ENCODE peak calls at places on chromosomes 16 and 17, in four cellular contexts. K is HFF-Myc; P is stimulated activated CD8-positive, alpha-beta memory T cell treated with anti-CD3 and anti-CD28 coated beads, Interleukin-2, amount 100 ng/mL, for 1 hour; C is NCI-H1417. I is an unnamed sample.

GRCh38 chr17:2192367-2193028 is 111.1 kb downstream of the SMG6 start:
- DNase-seq in P (peak), K (peak), C (no peak), I (no peak)

GRCh38 chr17:58352843-58353719 is 1.1 kb upstream of the SUPT4H1 start:
- DNase-seq in C (peak), P (no peak), K (no peak), I (no peak)

GRCh38 chr16:67244387-67245188 is 2.7 kb downstream of the FHOD1 start:
- DNase-seq in C (no peak), K (peak), P (peak), I (no peak)

GRCh38 chr17:63945851-63946439 is 13.8 kb upstream of the CD79B start:
- DNase-seq in C (no peak), P (no peak), K (no peak), I (no peak)

GRCh38 chr17:75277664-75278071 is 6.6 kb upstream of the MIF4GD start:
- DNase-seq in C (no peak), P (no peak), K (peak), I (no peak)

GRCh38 chr17:17729620-17730249 is 48.5 kb downstream of the RAI1 start:
- DNase-seq in K (no peak), P (peak), C (peak), I (no peak)

GRCh38 chr17:65228734-65229390 is 91.7 kb downstream of the RGS9 start:
- DNase-seq in K (peak), C (peak), P (peak), I (no peak)

GRCh38 chr16:6016530-6017184 is 919.1 kb upstream of the EEF2KMT start:
- DNase-seq in C (peak), K (no peak), P (no peak), I (no peak)

GRCh38 chr16:10578474-10579316 is 1.7 kb downstream of the EMP2 start:
- DNase-seq in C (no peak), P (no peak), K (no peak), I (no peak)

GRCh38 chr17:31250229-31250628 is 46.8 kb downstream of the OMG start:
- DNase-seq in K (no peak), P (no peak), C (no peak), I (no peak)

GRCh38 chr17:48326311-48326710 is 103.7 kb downstream of the SKAP1 start:
- DNase-seq in K (no peak), C (no peak), P (no peak), I (no peak)

GRCh38 chr17:31136319-31136718 is 41.5 kb downstream of the NF1 start:
- DNase-seq in K (no peak), C (no peak), P (no peak), I (no peak)

GRCh38 chr16:56830669-56831068 is 34.3 kb upstream of the SLC12A3 start:
- DNase-seq in P (no peak), K (no peak), C (no peak), I (no peak)

GRCh38 chr17:40451420-40451819 is 8.2 kb downstream of the IGFBP4 start:
- DNase-seq in P (no peak), K (no peak), C (no peak), I (no peak)

GRCh38 chr17:78134899-78135385 is 4.4 kb downstream of the TMC8 start:
- DNase-seq in K (no peak), C (no peak), P (no peak), I (no peak)

GRCh38 chr16:4733747-4734062 is 366 bp downstream of the ANKS3 start:
- DNase-seq in P (no peak), C (no peak), K (no peak), I (no peak)

GRCh38 chr16:16120382-16121184 is 102.7 kb downstream of the ABCC6 start:
- DNase-seq in C (no peak), K (no peak), P (no peak), I (no peak)

GRCh38 chr16:5502467-5502869 is 404.9 kb upstream of the EEF2KMT start:
- DNase-seq in C (peak), K (no peak), P (no peak), I (no peak)

GRCh38 chr17:21193031-21193430 is 20.9 kb downstream of the TMEM11 start:
- DNase-seq in P (no peak), K (no peak), C (no peak), I (no peak)

GRCh38 chr16:2196162-2196980 is at the start of gene CASKIN1:
- DNase-seq in C (peak), K (no peak), P (no peak), I (no peak)

GRCh38 chr16:49701867-49702494 is 153.9 kb downstream of the ZNF423 start:
- DNase-seq in C (no peak), K (no peak), P (no peak), I (no peak)

GRCh38 chr17:27414271-27414670 is 42.0 kb upstream of the KSR1 start:
- DNase-seq in K (no peak), P (no peak), C (no peak), I (no peak)

GRCh38 chr16:73043828-73044493 is 4.0 kb downstream of the ZFHX3 start:
- DNase-seq in C (no peak), K (no peak), P (no peak), I (no peak)

GRCh38 chr17:55794681-55795080 is 43.8 kb downstream of the PCTP start:
- DNase-seq in P (no peak), K (no peak), C (no peak), I (no peak)

GRCh38 chr16:88805340-88805715 is 1.7 kb downstream of the CDT1 start:
- DNase-seq in C (no peak), K (no peak), P (no peak), I (no peak)

GRCh38 chr16:84847554-84848415 is 28.0 kb downstream of the CRISPLD2 start:
- DNase-seq in C (no peak), K (no peak), P (no peak), I (no peak)